ENCODE peak calls at places on chromosomes 11 and 22, in nine cellular contexts. B is neural crest cell, Q is GM10248, I is AG04450, V is suprapubic skin, E is AG09309, J is cardiac fibroblast, P is RWPE2, L is dorsolateral prefrontal cortex. M is an unnamed sample.

GRCh38 chr11:33633251-33634003 is 67.2 kb downstream of the C11orf91 start:
- DNase-seq in V (no peak), J (peak), P (peak), B (no peak), L (no peak), E (no peak), Q (no peak), I (no peak), M (no peak)

GRCh38 chr11:129846508-129847335 is 31.1 kb downstream of the TMEM45B start:
- DNase-seq in V (no peak), Q (no peak), L (no peak), P (no peak), B (no peak), J (peak), I (peak), E (peak), M (no peak)

GRCh38 chr11:121553806-121554205 is 101.0 kb upstream of the SORL1-AS1 start:
- DNase-seq in L (no peak), V (no peak), B (no peak), J (peak), P (no peak), Q (no peak), I (no peak), E (no peak), M (no peak)

GRCh38 chr11:16779436-16779835 is 41.0 kb downstream of the C11orf58 start:
- DNase-seq in I (no peak), Q (no peak), L (no peak), P (no peak), E (no peak), J (no peak), B (no peak), V (no peak), M (peak)

GRCh38 chr22:31177420-31178162 is 17.6 kb downstream of the RNF185 start:
- DNase-seq in L (no peak), J (peak), E (peak), P (peak), B (no peak), I (peak), V (no peak), Q (no peak), M (no peak)

GRCh38 chr22:49570032-49570848 is 257.4 kb downstream of the BRD1 start:
- DNase-seq in Q (no peak), V (peak), J (no peak), E (no peak), B (no peak), P (no peak), I (no peak), L (peak), M (peak)

GRCh38 chr11:640021-640706 is 3.1 kb downstream of the DRD4 start:
- DNase-seq in B (no peak), L (no peak), J (no peak), I (no peak), E (no peak), P (no peak), V (no peak), Q (no peak), M (no peak)

GRCh38 chr11:119809346-119809745 is 80.3 kb upstream of the NECTIN1 start:
- DNase-seq in P (no peak), Q (no peak), J (no peak), B (no peak), I (no peak), V (no peak), E (no peak), L (no peak), M (peak)

GRCh38 chr22:22897036-22897435 is 9.4 kb downstream of the IGLL5 start:
- DNase-seq in P (no peak), L (no peak), Q (no peak), B (no peak), I (no peak), E (no peak), J (no peak), V (peak), M (peak)

GRCh38 chr22:47355388-47355725 is 592.9 kb downstream of the TBC1D22A start:
- DNase-seq in V (peak), I (no peak), P (no peak), L (no peak), E (no peak), Q (no peak), B (no peak), J (no peak), M (no peak)

GRCh38 chr22:38964306-38964705 is 6.9 kb downstream of the APOBEC3A start:
- DNase-seq in J (no peak), P (no peak), Q (no peak), B (no peak), I (no peak), V (no peak), E (no peak), L (no peak), M (no peak)

GRCh38 chr11:101103431-101103830 is 26.2 kb downstream of the PGR start:
- DNase-seq in V (no peak), J (no peak), P (no peak), L (no peak), B (no peak), Q (no peak), I (no peak), E (no peak), M (no peak)

GRCh38 chr11:104003491-104003890 is 32.9 kb upstream of the DDI1 start:
- DNase-seq in P (no peak), B (no peak), I (no peak), L (no peak), E (no peak), V (no peak), J (peak), Q (no peak), M (no peak)

GRCh38 chr11:47435687-47436086 is 9.4 kb upstream of the PSMC3 start:
- DNase-seq in E (no peak), B (no peak), P (no peak), I (no peak), L (no peak), J (no peak), Q (no peak), V (no peak), M (no peak)

GRCh38 chr11:32006799-32007388 is 84.0 kb upstream of the RCN1 start:
- DNase-seq in Q (peak), P (no peak), L (no peak), B (peak), I (peak), J (peak), V (no peak), E (peak), M (no peak)

GRCh38 chr11:134015541-134015940 is 53.3 kb upstream of the JAM3 start:
- DNase-seq in L (no peak), P (no peak), Q (no peak), V (no peak), E (no peak), B (no peak), J (no peak), I (no peak), M (no peak)
- TF ChIP-seq CTCF in L (peak), P (no peak), Q (no peak), V (no peak), E (no peak), B (no peak), J (no peak), I (no peak), M (no peak)

GRCh38 chr11:27694992-27695391 is 5.3 kb downstream of the BDNF start:
- DNase-seq in I (no peak), Q (no peak), L (no peak), B (no peak), V (no peak), E (no peak), J (peak), P (no peak), M (no peak)
- TF ChIP-seq CTCF in I (peak), Q (peak), L (peak), B (peak), V (no peak), E (peak), J (peak), P (peak), M (peak)

GRCh38 chr11:4065086-4065485 is 29.5 kb upstream of the RRM1 start:
- DNase-seq in P (no peak), Q (no peak), B (no peak), E (no peak), J (no peak), I (no peak), V (no peak), L (no peak), M (no peak)
- TF ChIP-seq CTCF in P (no peak), Q (no peak), B (no peak), E (no peak), J (no peak), I (no peak), V (no peak), L (no peak), M (no peak)

DNA sequence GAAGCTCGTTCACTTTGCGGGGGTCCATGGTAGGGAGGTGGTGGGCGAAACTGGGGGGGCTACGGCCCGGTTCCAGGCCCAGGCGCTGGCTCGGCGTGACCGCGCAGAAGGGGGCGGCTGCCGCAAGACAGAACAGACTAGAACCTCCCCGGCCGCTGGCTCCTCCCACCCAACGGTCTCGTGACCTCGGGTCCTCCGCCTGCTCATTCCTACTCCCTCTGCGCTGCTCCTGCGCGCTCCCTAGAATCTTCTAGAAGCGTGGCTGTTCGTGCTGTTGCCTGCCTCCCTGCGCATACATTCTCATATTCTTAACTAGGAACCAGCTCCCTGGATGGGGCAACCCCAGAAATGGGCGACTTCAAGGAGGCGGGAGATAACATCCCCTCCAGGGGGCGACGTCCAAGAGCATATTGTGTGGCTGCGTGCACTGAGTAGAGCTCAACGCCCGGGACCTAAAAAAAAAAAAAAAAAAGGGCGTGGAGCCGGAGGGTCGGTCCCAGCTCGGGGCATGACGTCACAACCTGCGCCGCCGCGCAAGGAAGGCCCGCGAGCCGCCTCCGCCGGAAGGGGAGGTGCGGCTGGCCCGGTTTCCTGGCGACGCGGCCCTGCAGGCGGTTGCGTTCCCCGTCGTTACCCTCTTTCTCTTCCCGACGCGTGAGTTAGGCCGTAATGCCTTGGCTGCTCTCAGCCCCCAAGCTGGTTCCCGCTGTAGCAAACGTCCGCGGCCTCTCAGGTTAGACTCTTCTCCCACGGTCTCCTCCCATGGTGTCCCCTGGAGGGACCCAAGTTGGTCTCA is at the start of the genes ST13 and XPNPEP3:
- DNase-seq in L (peak), P (peak), J (peak), V (peak), I (peak), E (peak), B (peak), Q (peak), M (peak)
- TF ChIP-seq CTCF in L (peak), P (no peak), J (no peak), V (peak), I (no peak), E (peak), B (peak), Q (peak), M (peak)

GRCh38 chr11:92550871-92551270 is 326.3 kb downstream of the FAT3 start:
- DNase-seq in I (no peak), V (no peak), Q (no peak), J (no peak), B (no peak), L (no peak), P (no peak), E (no peak), M (no peak)

GRCh38 chr11:92556435-92556834 is 331.8 kb downstream of the FAT3 start:
- DNase-seq in J (peak), B (no peak), P (no peak), V (no peak), L (no peak), E (no peak), Q (no peak), I (no peak), M (no peak)

GRCh38 chr11:92550411-92550810 is 325.8 kb downstream of the FAT3 start:
- DNase-seq in E (no peak), I (no peak), L (no peak), Q (no peak), J (no peak), P (no peak), V (no peak), B (no peak), M (no peak)

GRCh38 chr11:92554662-92555061 is 330.0 kb downstream of the FAT3 start:
- DNase-seq in Q (no peak), V (no peak), P (no peak), J (no peak), E (no peak), L (no peak), B (no peak), I (no peak), M (no peak)

DNA sequence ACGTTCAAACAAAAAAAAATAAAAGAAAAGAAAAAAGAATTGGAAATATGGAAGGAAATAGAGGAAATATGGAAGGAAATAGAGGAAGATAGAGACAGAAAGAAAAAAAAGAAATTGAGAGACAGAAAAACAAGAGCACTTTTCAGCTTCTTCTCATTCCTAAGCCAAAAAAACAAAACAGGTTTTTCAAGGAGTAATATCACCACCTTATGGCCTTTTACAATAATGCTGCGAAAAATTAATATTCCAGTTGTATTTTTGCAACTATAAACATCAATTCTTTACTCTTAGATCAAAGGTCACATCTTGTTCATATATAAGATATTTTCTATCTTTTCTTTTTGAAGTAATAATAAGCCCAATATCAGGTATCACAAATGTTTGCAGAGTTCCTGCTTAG is 328.3 kb downstream of the FAT3 start:
- DNase-seq in V (no peak), Q (no peak), I (no peak), P (no peak), J (peak), L (no peak), E (no peak), B (no peak), M (no peak)
- TF ChIP-seq CTCF in V (no peak), Q (no peak), I (peak), P (peak), J (no peak), L (peak), E (peak), B (peak), M (peak)

GRCh38 chr11:18958221-18958910 is 19.2 kb upstream of the MRGPRX1 start:
- DNase-seq in Q (no peak), V (no peak), I (no peak), L (no peak), J (no peak), B (no peak), P (no peak), E (no peak), M (no peak)
- TF ChIP-seq CTCF in Q (no peak), V (no peak), I (no peak), L (no peak), J (no peak), B (no peak), P (no peak), E (no peak), M (no peak)

DNA sequence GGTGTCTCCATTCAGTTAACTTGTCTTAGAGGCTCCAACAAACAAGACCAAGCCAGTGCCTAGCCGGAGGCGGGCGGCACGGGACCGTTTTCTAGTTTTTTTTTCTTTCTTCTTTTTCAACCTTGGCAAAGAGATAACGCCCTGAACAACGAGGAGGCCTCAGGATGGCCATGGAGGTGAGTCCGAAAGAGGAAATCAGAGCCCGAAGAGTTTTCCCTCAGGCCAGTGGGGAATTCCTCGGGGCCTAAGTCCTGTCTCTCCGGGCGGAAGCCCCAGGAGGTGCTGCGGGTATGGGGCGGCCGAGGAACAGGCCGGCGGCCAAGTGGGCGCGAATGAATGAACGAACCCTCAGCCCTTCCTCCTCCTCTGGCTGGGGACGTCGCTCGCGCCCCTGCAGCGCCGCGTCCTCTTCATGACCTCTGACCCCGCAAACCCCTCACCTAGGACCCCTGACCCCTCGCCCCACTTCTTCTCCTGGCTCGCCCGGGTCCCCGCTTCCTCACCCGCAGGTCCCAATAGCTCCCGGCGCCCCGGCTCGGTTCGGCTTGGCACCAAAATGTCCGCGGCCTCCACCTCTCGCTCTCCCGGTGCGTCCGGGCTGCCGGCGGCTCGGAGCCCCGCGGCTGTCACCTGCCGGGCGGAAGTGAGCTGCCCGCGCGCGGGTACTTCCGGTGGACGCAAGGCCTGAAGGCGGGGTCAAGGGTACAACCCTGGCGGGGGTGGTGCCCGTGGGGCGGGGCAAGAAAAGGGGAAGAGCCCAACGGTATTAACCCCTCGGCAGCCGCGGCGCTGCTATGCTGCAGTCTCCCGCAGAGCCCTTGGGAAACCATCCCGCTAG is at the start of gene AP1B1:
- DNase-seq in P (peak), E (peak), I (peak), J (peak), Q (peak), V (peak), B (peak), L (peak), M (peak)
- TF ChIP-seq CTCF in P (peak), E (no peak), I (no peak), J (no peak), Q (no peak), V (no peak), B (no peak), L (no peak), M (peak)

GRCh38 chr22:17754233-17754925 is 19.9 kb downstream of the BID start:
- DNase-seq in V (no peak), I (no peak), B (no peak), Q (no peak), J (no peak), L (no peak), P (no peak), E (no peak), M (no peak)
- TF ChIP-seq CTCF in V (no peak), I (peak), B (no peak), Q (peak), J (peak), L (peak), P (peak), E (peak), M (peak)

DNA sequence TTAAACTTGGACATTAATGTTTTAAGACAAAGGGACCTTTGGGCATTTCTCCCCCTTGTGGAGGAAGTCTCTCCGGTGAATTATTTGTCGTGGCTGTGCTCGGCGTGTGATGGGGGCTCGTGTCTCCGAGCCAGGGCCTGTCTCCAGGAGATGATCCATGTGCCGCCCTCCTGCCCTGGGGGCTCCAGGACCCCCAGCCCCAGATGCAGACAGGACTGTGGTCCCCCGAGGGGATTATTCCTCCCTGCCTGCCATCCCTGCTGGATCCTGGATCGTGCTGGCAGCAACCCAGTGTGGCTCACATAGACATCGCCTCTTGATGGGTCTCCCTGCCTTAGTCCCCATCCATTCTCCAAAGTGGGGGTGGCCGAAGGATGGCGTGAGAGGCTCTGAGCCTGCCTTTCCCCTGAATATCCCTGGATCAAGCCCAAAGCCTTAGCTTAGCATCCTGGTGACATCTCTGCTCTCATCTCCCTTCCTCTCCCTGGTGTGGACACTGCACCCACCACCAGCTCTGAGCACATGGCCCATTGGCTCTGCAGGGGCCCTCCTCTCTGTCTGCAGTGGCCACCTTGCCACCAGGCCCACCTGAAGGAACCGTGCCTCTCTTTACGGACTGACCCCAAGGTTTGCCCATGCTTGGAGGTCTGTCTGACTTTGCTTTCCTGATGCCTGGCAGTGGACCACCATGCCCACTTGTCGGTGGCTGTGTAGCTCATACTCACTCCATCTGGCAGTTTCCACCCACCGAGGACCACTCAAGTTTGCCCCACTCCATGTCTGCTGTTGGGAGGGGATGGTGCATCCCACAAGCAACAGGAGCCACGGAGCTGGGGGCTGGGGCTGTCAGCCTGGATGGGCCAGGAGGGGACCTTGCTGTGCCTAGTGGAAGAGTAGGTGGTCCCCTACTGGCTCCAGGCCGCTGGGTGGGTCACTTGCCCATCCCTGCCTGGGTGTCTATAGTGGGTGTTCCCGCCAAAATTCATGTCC is 56.7 kb downstream of the SMIM38 start:
- DNase-seq in V (peak), Q (no peak), L (no peak), E (no peak), B (no peak), P (peak), I (no peak), J (no peak), M (no peak)
- TF ChIP-seq CTCF in V (no peak), Q (no peak), L (peak), E (peak), B (peak), P (peak), I (peak), J (peak), M (peak)

DNA sequence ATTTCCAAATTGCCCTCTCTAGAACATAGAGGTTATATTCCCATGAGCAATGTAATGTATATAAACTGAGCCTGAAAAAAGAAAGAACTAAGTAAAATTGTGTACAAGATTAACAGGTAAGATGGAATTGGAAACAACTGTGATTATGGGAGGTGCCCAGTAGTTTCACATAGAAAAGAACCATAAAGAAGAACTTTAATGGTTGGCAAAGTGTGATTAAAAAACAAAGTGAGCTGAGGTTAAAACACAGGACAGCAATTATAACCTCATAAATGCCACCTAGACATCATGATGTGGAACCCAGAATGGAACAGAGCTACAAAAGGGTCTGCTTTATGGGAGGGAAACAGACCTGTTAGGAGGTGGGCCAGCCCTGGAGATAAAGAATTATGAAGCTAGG is 58.6 kb downstream of the CYB5R2 start:
- DNase-seq in E (no peak), J (no peak), L (no peak), P (no peak), B (no peak), I (no peak), V (no peak), Q (no peak), M (no peak)
- TF ChIP-seq CTCF in E (no peak), J (no peak), L (no peak), P (no peak), B (no peak), I (no peak), V (no peak), Q (no peak), M (no peak)

M was measured in chondrocyte.